ENCODE peak calls at places on chromosomes 16 and 17, in four cellular contexts. S is uterus, C is dorsolateral prefrontal cortex, V is fibroblast of villous mesenchyme. A is an unnamed sample.

GRCh38 chr17:37830151-37830993 is 85.5 kb upstream of the HNF1B start:
- DNase-seq in S (no peak), C (no peak), V (no peak), A (no peak)

GRCh38 chr17:39863918-39864746 is at the start of gene IKZF3:
- DNase-seq in S (no peak), C (no peak), V (peak), A (peak)

GRCh38 chr16:70638814-70639792 is 7.3 kb upstream of the IL34 start:
- DNase-seq in S (peak), C (no peak), V (peak), A (no peak)

GRCh38 chr17:56937688-56938087 is 23.2 kb downstream of the COIL start:
- DNase-seq in S (no peak), C (no peak), V (peak), A (no peak)

GRCh38 chr16:17367034-17367433 is 103.7 kb downstream of the XYLT1 start:
- DNase-seq in S (no peak), C (no peak), V (no peak), A (no peak)

GRCh38 chr17:74453665-74454196 is 12.7 kb upstream of the CD300A start:
- DNase-seq in S (no peak), C (no peak), V (no peak), A (no peak)

GRCh38 chr17:21358682-21359482 is 17.3 kb upstream of the KCNJ12 start:
- DNase-seq in S (no peak), C (no peak), V (no peak), A (peak)

GRCh38 chr17:80446645-80447405 is 29.6 kb downstream of the NPTX1 start:
- DNase-seq in S (no peak), C (no peak), V (no peak), A (no peak)

GRCh38 chr17:29611351-29612093 is 11.2 kb downstream of the CORO6 start:
- DNase-seq in S (no peak), C (no peak), V (no peak), A (no peak)

GRCh38 chr16:86531193-86531550 is 20.8 kb downstream of the FOXF1 start:
- DNase-seq in S (peak), C (peak), V (peak), A (peak)

GRCh38 chr16:52090080-52090479 is 456.9 kb downstream of the TOX3 start:
- DNase-seq in S (no peak), C (no peak), V (no peak), A (no peak)

GRCh38 chr16:71364306-71364705 is 5.8 kb downstream of the CALB2 start:
- DNase-seq in S (no peak), C (no peak), V (no peak), A (no peak)

GRCh38 chr17:62859146-62859545 is 51.0 kb upstream of the MARCHF10 start:
- DNase-seq in S (no peak), C (no peak), V (peak), A (no peak)

GRCh38 chr16:56356276-56357241 is 68.8 kb downstream of the AMFR start:
- DNase-seq in S (peak), C (peak), V (peak), A (peak)

GRCh38 chr16:84042879-84043485 is 387 bp upstream of the SLC38A8 start:
- DNase-seq in S (no peak), C (no peak), V (no peak), A (no peak)

GRCh38 chr16:55474821-55475220 is 4.2 kb upstream of the MMP2 start:
- DNase-seq in S (no peak), C (no peak), V (no peak), A (no peak)

GRCh38 chr16:17633146-17633966 is 162.6 kb upstream of the XYLT1 start:
- DNase-seq in S (no peak), C (no peak), V (no peak), A (no peak)

GRCh38 chr17:68738044-68738443 is 136.9 kb upstream of the FAM20A start:
- DNase-seq in S (peak), C (no peak), V (peak), A (no peak)

GRCh38 chr17:68734911-68735310 is 133.7 kb upstream of the FAM20A start:
- DNase-seq in S (no peak), C (no peak), V (no peak), A (no peak)

GRCh38 chr17:68740555-68741447 is 139.6 kb upstream of the FAM20A start:
- DNase-seq in S (no peak), C (no peak), V (no peak), A (no peak)
- TF ChIP-seq CTCF in S (no peak), C (no peak), V (no peak), A (no peak)

GRCh38 chr17:12667299-12667958 is 1.7 kb downstream of the MYOCD start:
- DNase-seq in S (peak), C (no peak), V (peak), A (no peak)

GRCh38 chr17:12673788-12674187 is 8.1 kb downstream of the MYOCD start:
- DNase-seq in S (no peak), C (no peak), V (peak), A (no peak)

GRCh38 chr17:12672944-12673343 is 7.3 kb downstream of the MYOCD start:
- DNase-seq in S (no peak), C (no peak), V (no peak), A (no peak)
- H3K4me3 ChIP-seq in S (no peak), C (no peak), V (no peak), A (no peak)

DNA sequence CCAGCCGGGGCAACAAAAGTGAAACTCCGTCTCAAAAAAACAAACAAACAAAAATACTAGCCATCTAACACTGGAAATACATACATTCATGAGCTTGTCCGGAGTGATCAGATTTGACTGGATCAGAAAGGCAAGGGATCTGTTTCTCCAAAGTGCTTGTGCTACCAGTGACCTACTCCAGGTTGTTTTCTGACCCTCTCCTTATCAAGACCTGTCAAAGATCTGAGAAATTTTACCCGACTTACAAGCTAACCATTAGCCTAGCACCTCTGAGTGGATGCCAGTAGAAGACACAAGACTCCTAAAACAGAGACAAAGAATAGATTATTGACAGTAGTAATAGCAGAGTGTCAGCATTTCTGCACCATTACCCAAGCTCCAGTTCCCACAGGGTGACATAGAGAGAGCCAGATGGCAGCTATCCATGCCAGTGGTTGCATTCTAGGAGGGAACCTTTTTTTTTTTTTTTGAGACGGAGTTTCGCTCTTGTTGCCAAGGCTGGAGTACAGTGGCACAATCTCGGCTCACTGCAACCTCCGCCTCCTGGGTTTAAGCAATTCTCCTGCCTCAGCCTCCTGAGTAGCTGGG is 9.8 kb downstream of the ASPA start:
- DNase-seq in S (no peak), C (no peak), V (no peak), A (no peak)
- TF ChIP-seq CTCF in S (no peak), C (no peak), V (no peak), A (no peak)

GRCh38 chr16:22813946-22814325 is at the start of gene HS3ST2:
- DNase-seq in S (peak), C (peak), V (peak), A (peak)
- H3K4me3 ChIP-seq in S (peak), C (peak), V (no peak), A (peak)

DNA sequence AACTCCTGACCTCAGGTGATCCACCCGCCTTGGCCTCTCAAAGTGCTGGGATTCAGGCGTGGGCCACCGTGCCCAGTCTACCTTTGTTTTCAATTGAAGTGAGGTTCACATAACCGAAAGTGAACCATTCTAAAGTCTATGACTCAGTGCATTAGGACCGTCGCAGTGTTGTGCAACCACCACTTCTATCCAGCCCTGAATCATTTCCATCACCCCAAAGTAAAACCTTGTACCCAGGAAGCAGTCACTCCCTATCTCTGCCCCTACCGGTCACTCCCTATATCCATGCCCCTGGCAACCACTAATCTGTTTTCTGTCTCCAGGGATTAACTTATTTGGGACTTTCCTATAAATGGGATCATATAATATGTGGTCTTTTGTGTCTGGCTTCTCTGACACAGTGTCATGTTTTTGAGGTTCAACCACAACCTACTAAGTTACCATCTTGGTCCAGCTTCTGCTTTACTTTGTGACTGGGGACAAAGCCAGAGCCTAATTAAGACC is 28.3 kb upstream of the CDC42EP4 start:
- DNase-seq in S (peak), C (no peak), V (peak), A (no peak)
- TF ChIP-seq CTCF in S (peak), C (no peak), V (peak), A (no peak)

GRCh38 chr17:61694095-61694494 is 103.1 kb upstream of the NACA2 start:
- DNase-seq in S (no peak), C (no peak), V (no peak), A (no peak)
- H3K4me3 ChIP-seq in S (no peak), C (no peak), V (no peak), A (no peak)